ENCODE peak calls at places on chromosomes 13 and 19, in five cellular contexts. Q is ovary, Z is H9, V is fibroblast of lung, A is kidney epithelial cell. M is an unnamed sample.

GRCh38 chr13:23753523-23753922 is 135.7 kb downstream of the MIPEP start:
- DNase-seq in A (no peak), V (peak; percentile 53), Z (no peak), Q (no peak), M (no peak)

GRCh38 chr13:108115739-108116138 is 99.6 kb downstream of the LIG4 start:
- DNase-seq in V (no peak), Z (no peak), A (no peak), Q (no peak), M (no peak)

GRCh38 chr19:42563352-42564210 is 31.1 kb downstream of the CEACAM8 start:
- DNase-seq in Z (peak; percentile 61), V (peak; percentile 39), Q (no peak), A (no peak), M (peak; percentile 10)

GRCh38 chr13:35927554-35927953 is 203.6 kb downstream of the DCLK1 start:
- DNase-seq in A (peak; percentile 51), Z (no peak), Q (no peak), V (peak; percentile 91), M (no peak)

GRCh38 chr13:73388586-73388985 is 329.8 kb downstream of the KLF5 start:
- DNase-seq in A (no peak), Z (no peak), Q (no peak), V (peak; percentile 10), M (no peak)

GRCh38 chr19:45476349-45476717 is 8.5 kb downstream of the FOSB start:
- DNase-seq in A (no peak), V (no peak), Q (no peak), Z (no peak), M (no peak)

GRCh38 chr13:25135896-25136295 is 36.2 kb downstream of the AMER2 start:
- DNase-seq in Z (no peak), A (no peak), Q (no peak), V (no peak), M (no peak)

GRCh38 chr13:95987841-95988240 is 65.4 kb downstream of the UGGT2 start:
- DNase-seq in Z (no peak), Q (no peak), V (no peak), A (no peak), M (no peak)

GRCh38 chr13:30744056-30744684 is 8.8 kb downstream of the ALOX5AP start:
- DNase-seq in A (peak; percentile 53), Q (no peak), Z (no peak), V (peak; percentile 74), M (no peak)

GRCh38 chr13:27631156-27631555 is 9.5 kb downstream of the POLR1D start:
- DNase-seq in V (no peak), Z (no peak), Q (no peak), A (no peak), M (no peak)

GRCh38 chr13:111184685-111185401 is 69.7 kb downstream of the ARHGEF7 start:
- DNase-seq in A (no peak), Q (no peak), Z (no peak), V (no peak), M (no peak)

GRCh38 chr19:47275866-47276461 is 1.3 kb downstream of the INAFM1 start:
- DNase-seq in V (peak; percentile 73), Q (peak; percentile 73), Z (no peak), A (no peak), M (peak; percentile 41)

GRCh38 chr19:15673176-15673654 is 328 bp downstream of the CYP4F12 start:
- DNase-seq in Z (no peak), V (no peak), Q (no peak), A (no peak), M (no peak)

GRCh38 chr13:97512732-97513131 is 78.8 kb downstream of the RAP2A start:
- DNase-seq in Q (no peak), A (no peak), Z (no peak), V (no peak), M (no peak)

GRCh38 chr13:39490136-39490535 is 112.9 kb downstream of the LHFPL6 start:
- DNase-seq in Q (no peak), A (no peak), V (peak; percentile 19), Z (peak; percentile 34), M (no peak)

GRCh38 chr19:4445963-4446668 is 11.5 kb downstream of the UBXN6 start:
- DNase-seq in Q (peak; percentile 80), V (no peak), Z (no peak), A (no peak), M (no peak)

GRCh38 chr13:60288569-60288968 is 108.5 kb upstream of the TDRD3 start:
- DNase-seq in Z (no peak), A (no peak), Q (no peak), V (no peak), M (no peak)

GRCh38 chr13:103436057-103436654 is 369.9 kb upstream of the SLC10A2 start:
- DNase-seq in V (no peak), Z (peak; percentile 43), Q (no peak), A (no peak), M (no peak)
- TF ChIP-seq CTCF in V (no peak), Z (no peak), Q (no peak), A (no peak), M (no peak)

DNA sequence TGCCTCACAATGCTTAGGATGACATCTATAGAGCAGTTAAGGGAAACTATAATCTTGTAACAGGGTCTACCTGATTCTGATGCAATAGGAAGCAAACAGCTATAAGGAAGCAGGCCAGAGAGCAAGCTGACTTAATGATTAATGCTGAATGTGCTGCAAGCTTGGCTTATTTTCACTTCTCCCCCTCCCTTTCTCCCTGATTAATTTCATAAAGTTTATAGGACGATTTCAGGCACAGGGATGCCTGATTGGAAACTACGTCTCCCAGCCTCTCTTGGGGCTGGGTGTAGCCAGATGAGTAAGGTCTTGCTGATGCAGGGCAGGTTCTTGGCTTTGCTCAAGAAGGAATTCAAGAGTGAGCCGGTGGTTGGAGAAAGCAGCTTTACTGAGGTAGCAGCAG is 82.8 kb upstream of the MRI1 start:
- DNase-seq in A (no peak), Q (no peak), V (peak; percentile 41), Z (no peak), M (peak; percentile 8)
- TF ChIP-seq CTCF in A (no peak), Q (no peak), V (no peak), Z (no peak), M (no peak)

GRCh38 chr13:69524459-69525155 is 583.0 kb upstream of the ATXN8OS start:
- DNase-seq in A (peak; percentile 16), Z (no peak), V (no peak), Q (no peak), M (no peak)
- TF ChIP-seq CTCF in A (peak; percentile 22), Z (peak; percentile 67), V (peak; percentile 21), Q (no peak), M (no peak)

GRCh38 chr19:52248256-52248655 is 21.1 kb upstream of the ZNF766 start:
- DNase-seq in V (peak; percentile 30), Q (peak; percentile 66), A (no peak), Z (peak; percentile 62), M (peak; percentile 13)
- TF ChIP-seq CTCF in V (peak; percentile 42), Q (no peak), A (no peak), Z (peak; percentile 73), M (peak; percentile 73)